ENCODE peak calls at places on chromosomes 4 and X, in four cellular contexts. G is CD8-positive, alpha-beta T cell; C is HT1080; J is stimulated activated CD8-positive, alpha-beta memory T cell treated with anti-CD3 and anti-CD28 coated beads, Interleukin-12 subunit alpha, Interleukin-12 subunit beta, amount 100 ng/mL, for 4 hours. K is an unnamed sample.

GRCh38 chr4:2932951-2933565 is 30.1 kb downstream of the NOP14 start:
- DNase-seq in J (no peak), G (peak), C (no peak), K (no peak)

GRCh38 chr4:60485279-60485678 is 714.8 kb upstream of the ADGRL3 start:
- DNase-seq in J (no peak), C (peak), G (no peak), K (peak)

GRCh38 chrX:49058794-49059193 is at the start of gene CCDC120:
- DNase-seq in J (no peak), C (no peak), G (no peak), K (peak)

GRCh38 chr4:177242651-177243296 is 66.9 kb upstream of the NEIL3 start:
- DNase-seq in C (no peak), G (no peak), J (no peak), K (no peak)

GRCh38 chr4:18850763-18851331 is 829.3 kb upstream of the LCORL start:
- DNase-seq in G (no peak), C (no peak), J (no peak), K (no peak)

GRCh38 chr4:17664755-17665154 is 50.3 kb downstream of the MED28 start:
- DNase-seq in G (no peak), C (peak), J (no peak), K (no peak)

GRCh38 chr4:100707786-100708185 is 190.0 kb upstream of the EMCN start:
- DNase-seq in C (no peak), G (no peak), J (no peak), K (peak)

GRCh38 chr4:173318648-173319211 is 15.4 kb downstream of the HMGB2 start:
- DNase-seq in C (peak), J (no peak), G (no peak), K (peak)

GRCh38 chr4:41360911-41361830 is 104.4 kb downstream of the UCHL1 start:
- DNase-seq in J (no peak), C (peak), G (no peak), K (peak)

GRCh38 chr4:2792711-2793577 is at the start of gene SH3BP2:
- DNase-seq in G (peak), C (no peak), J (peak), K (peak)

GRCh38 chrX:133677123-133678063 is 262.1 kb upstream of the GPC4 start:
- DNase-seq in J (no peak), G (no peak), C (no peak), K (no peak)

GRCh38 chrX:34778961-34779360 is 121.9 kb upstream of the TMEM47 start:
- DNase-seq in G (no peak), C (peak), J (no peak), K (no peak)

GRCh38 chr4:165175879-165176278 is 31.5 kb upstream of the KLHL2 start:
- DNase-seq in G (no peak), C (no peak), J (no peak), K (peak)

GRCh38 chrX:72314881-72315280 is 9.2 kb upstream of the CITED1 start:
- DNase-seq in G (no peak), C (no peak), J (no peak), K (no peak)

GRCh38 chrX:74500555-74500954 is 79.3 kb downstream of the SLC16A2 start:
- DNase-seq in C (no peak), J (no peak), G (no peak), K (no peak)

GRCh38 chr4:94621491-94622080 is 136.2 kb upstream of the BMPR1B start:
- DNase-seq in C (peak), G (no peak), J (no peak), K (no peak)

K was measured in NCI-H226.